ENCODE peak calls at places on chromosomes 12 and 14, in six cellular contexts. I is A549, U is thoracic aorta, P is esophagus squamous epithelium, L is mammary epithelial cell, K is PC-3. A is an unnamed sample. For H3K4me1, the result is how much of the 10 kb centered on the place peaks cover.

GRCh38 chr12:13116259-13116658 is 12.8 kb upstream of the GSG1 start:
- DNase-seq in P (no peak), L (no peak), K (no peak), I (no peak), U (no peak), A (peak)

GRCh38 chr12:47561746-47562145 is 144.1 kb downstream of the RPAP3 start:
- DNase-seq in I (no peak), L (peak), P (no peak), K (peak), U (no peak), A (no peak)

GRCh38 chr14:96039633-96040311 is 610 bp downstream of the C14orf132 start:
- DNase-seq in I (peak), P (no peak), U (no peak), K (no peak), L (no peak), A (peak)

GRCh38 chr14:106417224-106418049 is 891.1 kb downstream of the TMEM121 start:
- DNase-seq in P (no peak), U (no peak), K (no peak), I (peak), L (no peak), A (peak)

GRCh38 chr14:64220466-64220865 is 73.7 kb downstream of the ESR2 start:
- DNase-seq in P (no peak), K (no peak), I (no peak), L (no peak), U (no peak), A (no peak)

GRCh38 chr12:32568241-32568640 is 110.9 kb upstream of the DNM1L start:
- DNase-seq in L (peak), P (no peak), I (peak), U (no peak), K (peak), A (no peak)

GRCh38 chr12:54949041-54949721 is 35.4 kb downstream of the TESPA1 start:
- DNase-seq in P (no peak), K (no peak), U (no peak), I (no peak), L (no peak), A (no peak)

GRCh38 chr12:124434951-124435805 is 132.2 kb downstream of the NCOR2 start:
- DNase-seq in K (no peak), I (no peak), U (no peak), L (no peak), P (no peak), A (peak)

GRCh38 chr12:124390442-124391116 is 95.7 kb downstream of the RFLNA start:
- DNase-seq in U (no peak), K (peak), L (no peak), P (no peak), I (peak), A (no peak)

GRCh38 chr12:94336201-94336915 is 123.3 kb downstream of the CEP83 start:
- DNase-seq in P (no peak), I (no peak), L (no peak), K (no peak), U (no peak), A (no peak)

GRCh38 chr12:10965511-10965910 is 21.2 kb downstream of the TAS2R50 start:
- DNase-seq in U (no peak), K (no peak), I (no peak), P (no peak), L (no peak), A (no peak)

GRCh38 chr14:68780358-68781160 is 12.3 kb downstream of the ZFP36L1 start:
- DNase-seq in L (no peak), U (no peak), P (no peak), K (peak), I (peak), A (peak)

GRCh38 chr12:26119391-26119981 is 5.4 kb downstream of the BHLHE41 start:
- DNase-seq in P (no peak), I (peak), L (peak), K (peak), U (no peak), A (peak)

GRCh38 chr12:26114720-26115406 is 10.0 kb downstream of the BHLHE41 start:
- DNase-seq in U (no peak), I (no peak), K (no peak), P (no peak), L (no peak), A (no peak)

GRCh38 chr12:26117321-26117720 is 7.5 kb downstream of the BHLHE41 start:
- DNase-seq in K (no peak), P (no peak), U (no peak), L (no peak), I (no peak), A (no peak)

GRCh38 chr12:26118356-26118755 is 6.5 kb downstream of the BHLHE41 start:
- DNase-seq in L (no peak), U (no peak), K (no peak), I (no peak), P (no peak), A (no peak)

GRCh38 chr12:26116829-26117228 is 8.0 kb downstream of the BHLHE41 start:
- DNase-seq in U (no peak), P (no peak), K (peak), L (peak), I (no peak), A (peak)
- H3K4me1 ChIP-seq in U (under half), P (under half), K (half or more), L (half or more), I (under half), A (under half)

DNA sequence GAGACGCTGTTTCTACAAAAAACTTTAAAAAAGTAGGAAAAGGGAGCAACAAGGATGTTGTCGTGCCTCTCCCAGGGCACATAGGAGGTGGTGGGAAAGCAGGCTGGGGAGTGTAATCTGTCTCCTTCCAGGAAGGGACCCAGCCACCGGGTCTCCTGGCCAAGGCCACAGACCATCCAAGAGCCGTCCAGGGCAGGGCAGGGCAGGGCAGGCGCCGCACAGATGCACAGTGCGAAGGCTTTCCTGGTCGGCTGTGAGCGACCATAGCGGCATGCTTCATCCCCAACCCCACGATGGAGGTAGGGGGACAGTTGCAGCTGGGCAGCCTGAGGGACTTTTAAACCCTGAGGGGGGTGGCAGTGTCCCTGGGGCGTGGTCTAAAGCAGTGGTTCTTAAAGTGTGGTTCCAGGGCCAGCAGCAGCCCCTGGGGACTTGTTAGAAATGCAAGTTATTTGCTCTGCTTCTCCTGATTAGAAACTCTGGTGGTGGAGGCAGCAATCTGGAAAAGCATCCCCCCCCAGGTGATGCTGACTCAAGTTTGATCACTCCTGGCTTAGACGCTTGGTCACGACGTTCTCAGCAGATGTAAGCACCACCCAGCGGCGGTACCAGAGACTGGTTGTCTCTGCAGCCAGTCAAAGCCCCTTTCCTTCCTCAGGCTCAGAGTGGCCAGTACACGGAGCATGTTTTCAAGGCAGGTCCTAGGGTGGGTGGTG is 197.4 kb upstream of the PRMT8 start:
- DNase-seq in L (peak), U (no peak), K (peak), I (peak), P (no peak), A (no peak)
- TF ChIP-seq CTCF in L (no peak), U (no peak), K (peak), I (no peak), P (no peak), A (no peak)

DNA sequence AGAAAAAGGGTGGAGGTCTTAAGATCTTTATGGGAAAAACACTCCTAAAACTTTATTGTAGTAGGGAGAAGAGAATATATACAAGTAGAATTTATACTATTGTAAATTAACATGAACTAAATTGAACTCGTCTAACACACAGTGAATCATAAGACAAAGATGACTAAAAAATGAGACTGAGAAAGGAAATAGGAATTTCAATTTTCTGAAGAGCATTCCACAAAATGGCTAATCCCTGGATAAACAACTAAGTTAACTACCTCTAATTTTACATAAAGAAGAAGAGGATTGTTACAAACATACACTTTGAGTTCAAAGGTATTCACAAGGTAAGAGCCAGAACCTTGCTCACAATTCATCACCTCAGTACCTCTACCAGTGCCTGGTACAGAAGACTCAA is 2.0 kb downstream of the MAP4K5 start:
- DNase-seq in U (no peak), K (peak), P (no peak), L (peak), I (no peak), A (no peak)
- H3K4me1 ChIP-seq in U (under half), K (half or more), P (half or more), L (under half), I (under half), A (under half)

GRCh38 chr12:125533434-125534029 is 468.3 kb downstream of the AACS start:
- DNase-seq in L (no peak), U (no peak), I (peak), P (no peak), K (peak), A (peak)
- TF ChIP-seq CTCF in L (no peak), U (peak), I (peak), P (peak), K (peak), A (peak)

GRCh38 chr12:111992464-111992863 is 20.5 kb downstream of the TMEM116 start:
- DNase-seq in P (no peak), K (no peak), L (no peak), I (no peak), U (no peak), A (no peak)
- H3K4me1 ChIP-seq in P (under half), K (under half), L (under half), I (under half), U (under half), A (under half)

DNA sequence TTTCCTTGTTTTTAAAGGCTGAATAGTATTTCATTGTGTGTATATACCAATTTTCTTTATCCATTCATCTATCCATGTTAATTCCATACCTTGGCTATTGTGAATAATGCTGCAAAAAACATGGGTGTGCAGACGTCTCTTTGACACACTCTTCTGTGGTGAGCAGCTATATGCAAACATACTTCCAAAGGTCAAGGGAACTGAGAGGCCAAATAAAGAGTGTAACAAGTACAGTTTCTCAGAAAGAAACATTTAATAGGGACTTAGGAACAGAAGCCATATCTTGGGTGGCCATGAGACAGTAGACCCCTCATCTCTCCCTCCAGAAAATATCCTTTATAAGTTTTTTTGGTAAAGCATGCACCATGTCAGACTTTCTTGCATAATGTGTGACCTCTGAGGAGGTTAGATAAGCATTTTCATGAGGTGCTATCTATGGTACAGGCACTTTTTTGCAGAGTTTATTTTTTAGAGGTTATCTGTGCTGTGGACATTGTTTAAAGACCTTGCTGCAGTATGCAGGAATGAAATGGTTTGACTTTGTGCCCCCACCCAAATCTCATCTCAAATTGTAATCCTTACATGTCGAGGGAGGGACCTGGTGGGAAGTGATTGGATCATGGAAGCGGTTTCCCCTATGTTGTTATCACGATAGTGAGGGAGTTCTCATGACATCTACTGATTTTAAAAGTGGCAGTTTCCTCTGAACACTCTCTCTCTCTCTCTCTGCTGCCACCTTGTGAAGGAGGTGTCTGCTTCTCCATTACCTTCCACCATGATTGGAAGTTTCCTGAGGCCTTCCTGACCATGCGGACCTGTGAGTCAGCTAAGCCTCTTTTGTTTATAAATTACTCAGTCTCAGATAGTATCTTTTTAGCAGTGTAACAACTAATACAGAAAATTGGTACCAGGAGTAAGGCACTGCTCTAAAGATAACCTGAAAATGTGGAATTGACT is 1202.3 kb downstream of the GALC start:
- DNase-seq in P (no peak), K (no peak), U (no peak), L (peak), I (no peak), A (peak)
- TF ChIP-seq CTCF in P (no peak), K (no peak), U (no peak), L (no peak), I (no peak), A (peak)

A was measured in endodermal cell.